ENCODE peak calls at places on chromosome 3, in seven cellular contexts. J is upper lobe of right lung; H is heart left ventricle; X is CD4-positive, alpha-beta T cell; D is mammary epithelial cell; Q is lower lobe of right lung; O is body of pancreas. W is an unnamed sample. For H3K27me3, the result is how much of the 10 kb centered on the place peaks cover.

GRCh38 chr3:114242947-114243346 is 5.6 kb upstream of the ZNF80 start:
- DNase-seq in J (no peak), H (no peak), O (no peak), X (no peak), Q (no peak), D (no peak), W (no peak)

GRCh38 chr3:65497846-65498245 is 540.9 kb downstream of the MAGI1 start:
- DNase-seq in X (no peak), D (no peak), O (no peak), Q (no peak), J (no peak), H (no peak), W (no peak)

GRCh38 chr3:11385329-11385728 is 113.1 kb downstream of the ATG7 start:
- DNase-seq in Q (no peak), O (no peak), X (no peak), D (peak), J (no peak), H (no peak), W (no peak)

GRCh38 chr3:42340466-42340865 is 69.9 kb downstream of the LYZL4 start:
- DNase-seq in H (no peak), O (no peak), X (no peak), Q (no peak), J (no peak), D (no peak), W (no peak)

GRCh38 chr3:113124256-113124830 is 87.0 kb upstream of the BOC start:
- DNase-seq in J (no peak), O (no peak), X (no peak), D (no peak), H (no peak), Q (no peak), W (no peak)

GRCh38 chr3:111627092-111627491 is 31.9 kb upstream of the ZBED2 start:
- DNase-seq in O (no peak), Q (no peak), H (no peak), D (peak), J (no peak), X (no peak), W (no peak)

GRCh38 chr3:194671511-194671899 is 486 bp downstream of the LSG1 start:
- DNase-seq in X (no peak), O (no peak), D (peak), Q (no peak), J (no peak), H (no peak), W (no peak)

GRCh38 chr3:155229086-155229485 is 64.4 kb downstream of the STRIT1 start:
- DNase-seq in H (no peak), Q (no peak), J (no peak), X (no peak), D (no peak), O (no peak), W (no peak)

GRCh38 chr3:183085634-183086390 is 13.5 kb downstream of the MCCC1 start:
- DNase-seq in J (peak), Q (no peak), D (peak), O (peak), H (no peak), X (no peak), W (no peak)

GRCh38 chr3:39386331-39386730 is 3.2 kb downstream of the SLC25A38 start:
- DNase-seq in H (no peak), Q (no peak), D (no peak), X (no peak), O (no peak), J (no peak), W (no peak)

GRCh38 chr3:186915808-186916796 is 14.2 kb upstream of the ST6GAL1 start:
- DNase-seq in D (peak), X (no peak), H (no peak), J (no peak), Q (no peak), O (no peak), W (no peak)

GRCh38 chr3:99868438-99868723 is 50.7 kb downstream of the CMSS1 start:
- DNase-seq in X (no peak), H (no peak), J (no peak), D (peak), Q (no peak), O (no peak), W (no peak)

GRCh38 chr3:183489455-183490210 is 61.2 kb upstream of the MCF2L2 start:
- DNase-seq in J (no peak), O (no peak), H (no peak), X (no peak), D (peak), Q (no peak), W (no peak)

GRCh38 chr3:118817748-118818165 is 216.9 kb downstream of the IGSF11 start:
- DNase-seq in Q (no peak), J (no peak), X (no peak), H (no peak), O (peak), D (peak), W (no peak)

GRCh38 chr3:169624533-169624972 is 39.0 kb downstream of the MECOM start:
- DNase-seq in X (no peak), H (no peak), O (no peak), D (no peak), Q (no peak), J (no peak), W (no peak)

GRCh38 chr3:150779402-150779858 is 16.5 kb upstream of the SIAH2 start:
- DNase-seq in O (no peak), J (no peak), Q (no peak), X (no peak), D (no peak), H (no peak), W (no peak)
- TF ChIP-seq CTCF in O (no peak), J (no peak), Q (no peak), X (no peak), D (no peak), H (no peak), W (no peak)

GRCh38 chr3:196055683-196056270 is 26.1 kb downstream of the TFRC start:
- DNase-seq in O (no peak), X (no peak), H (no peak), D (no peak), Q (peak), J (peak), W (no peak)

GRCh38 chr3:196051336-196052076 is 30.4 kb downstream of the TFRC start:
- DNase-seq in O (no peak), D (no peak), J (no peak), H (no peak), Q (no peak), X (no peak), W (no peak)

GRCh38 chr3:196053487-196053886 is 28.4 kb downstream of the TFRC start:
- DNase-seq in J (no peak), D (no peak), H (no peak), X (no peak), Q (no peak), O (no peak), W (no peak)

GRCh38 chr3:196057663-196058356 is 24.1 kb downstream of the TFRC start:
- DNase-seq in Q (no peak), D (no peak), X (no peak), J (no peak), H (no peak), O (no peak), W (no peak)

GRCh38 chr3:196055267-196055666 is 26.6 kb downstream of the TFRC start:
- DNase-seq in Q (no peak), D (no peak), X (no peak), O (no peak), J (no peak), H (no peak), W (no peak)
- H3K27ac ChIP-seq in Q (no peak), D (no peak), X (no peak), O (no peak), J (no peak), H (no peak), W (no peak)

GRCh38 chr3:128488636-128488994 is 4.4 kb downstream of the GATA2 start:
- DNase-seq in X (no peak), J (no peak), D (no peak), Q (no peak), O (no peak), H (no peak), W (no peak)
- H3K27me3 ChIP-seq in X (half or more), J (half or more), D (half or more), Q (half or more), O (under half), H (half or more), W (half or more)

DNA sequence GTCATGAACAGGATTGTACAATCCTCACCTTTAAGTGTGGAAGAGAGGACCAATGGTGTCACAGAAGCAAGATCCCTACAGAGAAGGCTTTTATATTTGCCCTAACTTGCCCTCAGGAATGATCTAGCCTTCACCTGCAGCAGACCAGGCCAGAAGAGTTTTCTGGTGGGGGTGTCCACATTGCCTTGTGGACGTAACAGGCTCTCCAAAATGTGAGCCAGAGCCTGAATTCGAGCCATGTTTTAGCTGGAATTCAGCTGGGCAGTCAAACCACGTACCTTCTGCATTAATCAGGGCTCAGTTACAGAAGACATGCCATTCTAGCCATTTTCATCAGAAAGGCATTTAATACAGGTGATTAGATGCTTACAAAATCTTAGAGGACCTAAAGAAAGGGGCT is 23.6 kb upstream of the RAB7A start:
- DNase-seq in D (no peak), X (no peak), Q (no peak), H (no peak), J (no peak), O (no peak), W (no peak)
- TF ChIP-seq CTCF in D (no peak), X (no peak), Q (no peak), H (no peak), J (no peak), O (no peak), W (no peak)

GRCh38 chr3:45952456-45952855 is 9.2 kb downstream of the CXCR6 start:
- DNase-seq in J (no peak), D (no peak), O (no peak), Q (no peak), H (no peak), X (no peak), W (no peak)
- H3K27ac ChIP-seq in J (no peak), D (no peak), O (no peak), Q (no peak), H (no peak), X (no peak), W (no peak)

DNA sequence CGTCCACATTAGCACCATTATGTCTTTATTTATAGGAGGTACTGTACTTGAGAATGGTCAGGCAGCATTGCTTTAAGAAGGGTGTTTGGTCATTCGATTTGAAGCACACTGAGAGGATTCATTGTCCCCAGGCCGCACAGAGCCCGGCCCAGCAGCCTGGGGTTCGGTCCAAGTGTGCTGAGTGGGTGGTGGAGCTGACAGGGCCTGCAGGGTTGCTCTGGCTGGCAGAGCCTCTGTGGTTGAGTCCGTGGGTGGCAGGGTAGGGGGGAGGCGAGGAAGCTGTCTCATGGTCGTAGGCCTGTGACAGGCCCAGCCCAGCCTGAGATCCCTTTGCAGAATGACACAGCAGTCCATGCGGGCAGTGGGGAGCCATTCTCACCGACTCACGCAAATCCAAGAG is 227.7 kb upstream of the TOPAZ1 start:
- DNase-seq in Q (no peak), O (no peak), H (no peak), D (no peak), X (no peak), J (no peak), W (no peak)
- H3K27me3 ChIP-seq in Q (under half), O (under half), H (under half), D (under half), X (under half), J (under half), W (under half)

GRCh38 chr3:135393898-135394525 is 571.5 kb upstream of the PPP2R3A start:
- DNase-seq in Q (no peak), D (no peak), X (no peak), J (no peak), H (no peak), O (no peak), W (no peak)
- TF ChIP-seq CTCF in Q (no peak), D (no peak), X (no peak), J (no peak), H (no peak), O (no peak), W (no peak)

GRCh38 chr3:134615743-134616142 is 35.1 kb downstream of the KY start:
- DNase-seq in X (no peak), Q (no peak), J (no peak), H (no peak), O (no peak), D (no peak), W (no peak)

GRCh38 chr3:134610455-134611385 is 40.1 kb downstream of the KY start:
- DNase-seq in H (no peak), X (no peak), Q (no peak), J (no peak), O (no peak), D (no peak), W (no peak)

GRCh38 chr3:134614955-134615354 is 35.9 kb downstream of the KY start:
- DNase-seq in H (no peak), J (no peak), X (no peak), Q (no peak), D (no peak), O (no peak), W (no peak)

GRCh38 chr3:134611516-134611915 is 39.3 kb downstream of the KY start:
- DNase-seq in H (no peak), D (no peak), X (no peak), J (no peak), Q (no peak), O (no peak), W (no peak)

GRCh38 chr3:134613006-134613520 is 37.8 kb downstream of the KY start:
- DNase-seq in O (no peak), D (no peak), H (no peak), J (no peak), Q (no peak), X (no peak), W (no peak)
- H3K27ac ChIP-seq in O (no peak), D (no peak), H (no peak), J (no peak), Q (no peak), X (no peak), W (no peak)

DNA sequence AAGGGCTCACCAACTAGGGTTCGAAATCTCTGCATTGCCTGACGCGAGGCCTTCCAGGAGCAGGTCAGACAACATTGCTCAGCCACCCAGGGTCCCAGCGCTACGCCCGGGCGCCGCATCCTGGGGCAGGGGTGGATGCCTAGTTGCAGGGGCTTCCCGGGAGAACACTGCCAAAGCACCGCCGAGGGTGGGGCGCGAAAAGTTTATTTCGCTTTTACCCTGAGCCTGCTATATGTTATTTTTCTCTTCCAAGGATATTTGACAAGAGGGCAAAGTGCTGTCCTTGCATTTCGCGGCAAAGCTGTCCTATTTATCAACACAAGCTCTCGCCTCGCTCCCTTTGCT is 549 bp upstream of the SOX14 start:
- DNase-seq in H (no peak), X (no peak), D (no peak), Q (no peak), J (no peak), O (no peak), W (no peak)
- H3K27me3 ChIP-seq in H (half or more), X (half or more), D (half or more), Q (half or more), J (half or more), O (under half), W (half or more)

GRCh38 chr3:50672656-50673055 is 2.1 kb upstream of the DOCK3 start:
- DNase-seq in Q (no peak), H (no peak), D (no peak), X (no peak), O (no peak), J (no peak), W (no peak)

GRCh38 chr3:50673937-50674336 is 790 bp upstream of the DOCK3 start:
- DNase-seq in J (no peak), D (no peak), O (no peak), Q (no peak), H (no peak), X (no peak), W (no peak)

GRCh38 chr3:50674349-50675178 is at the start of gene DOCK3:
- DNase-seq in H (peak), X (peak), O (peak), Q (peak), J (peak), D (peak), W (peak)

GRCh38 chr3:50676031-50676705 is 1.4 kb downstream of the DOCK3 start:
- DNase-seq in X (no peak), Q (no peak), J (no peak), D (no peak), O (no peak), H (no peak), W (no peak)

GRCh38 chr3:50675179-50676030 is 678 bp downstream of the DOCK3 start:
- DNase-seq in J (peak), O (peak), X (peak), Q (peak), H (peak), D (no peak), W (peak)
- TF ChIP-seq CTCF in J (peak), O (no peak), X (peak), Q (peak), H (peak), D (peak), W (no peak)

W was measured in sigmoid colon.